ENCODE peak calls at places on chromosomes 5 and 9, in five cellular contexts. W is neural progenitor cell, Z is GM12878, X is A549, A is IMR-90. U is an unnamed sample.

GRCh38 chr5:62608529-62609511 is 30.2 kb downstream of the LRRC70 start:
- DNase-seq in W (no peak), Z (no peak), X (no peak), A (no peak), U (no peak)

GRCh38 chr9:73893230-73893629 is 603.9 kb upstream of the RORB start:
- DNase-seq in W (no peak), Z (no peak), X (no peak), A (no peak), U (no peak)

GRCh38 chr5:72667708-72668107 is 148.8 kb upstream of the TNPO1 start:
- DNase-seq in W (no peak), Z (no peak), X (no peak), A (no peak), U (no peak)

GRCh38 chr9:17437813-17438212 is 141.1 kb upstream of the SH3GL2 start:
- DNase-seq in W (no peak), Z (no peak), X (no peak), A (no peak), U (no peak)

GRCh38 chr9:125438506-125439433 is 177.1 kb downstream of the GAPVD1 start:
- DNase-seq in W (no peak), Z (no peak), X (no peak), A (no peak), U (no peak)

GRCh38 chr9:96618209-96619108 is 1.2 kb downstream of the CDC14B start:
- DNase-seq in W (peak), Z (no peak), X (peak), A (peak), U (peak)

GRCh38 chr9:19306568-19306967 is 73.5 kb downstream of the RPS6 start:
- DNase-seq in W (no peak), Z (no peak), X (no peak), A (no peak), U (no peak)

GRCh38 chr5:131305906-131306305 is 42.1 kb downstream of the CDC42SE2 start:
- DNase-seq in W (no peak), Z (no peak), X (no peak), A (peak), U (no peak)

GRCh38 chr9:127311239-127311741 is 46.7 kb downstream of the GARNL3 start:
- DNase-seq in W (peak), Z (no peak), X (peak), A (peak), U (peak)

GRCh38 chr5:38622723-38623129 is 66.3 kb upstream of the LIFR start:
- DNase-seq in W (no peak), Z (no peak), X (no peak), A (no peak), U (no peak)

GRCh38 chr9:33081128-33081851 is 4.8 kb upstream of the SMU1 start:
- DNase-seq in W (peak), Z (peak), X (peak), A (peak), U (peak)

GRCh38 chr5:19988447-19988846 is 447 bp upstream of the CDH18 start:
- DNase-seq in W (no peak), Z (no peak), X (no peak), A (no peak), U (no peak)

GRCh38 chr9:68705636-68706578 is 867 bp downstream of the PIP5K1B start:
- DNase-seq in W (peak), Z (no peak), X (no peak), A (no peak), U (peak)

GRCh38 chr9:104836235-104836634 is 72.3 kb downstream of the NIPSNAP3B start:
- DNase-seq in W (no peak), Z (no peak), X (no peak), A (peak), U (peak)

GRCh38 chr9:121285835-121286687 is 18.1 kb downstream of the GSN start:
- DNase-seq in W (peak), Z (no peak), X (peak), A (peak), U (peak)

GRCh38 chr5:168270446-168270845 is 21.0 kb upstream of the WWC1 start:
- DNase-seq in W (no peak), Z (no peak), X (peak), A (peak), U (no peak)

GRCh38 chr5:91293131-91293530 is 90.0 kb downstream of the ARRDC3 start:
- DNase-seq in W (peak), Z (peak), X (no peak), A (peak), U (peak)

GRCh38 chr9:131096490-131097258 is at the start of gene AIF1L:
- DNase-seq in W (peak), Z (no peak), X (no peak), A (no peak), U (peak)

GRCh38 chr5:84568171-84568570 is 183.5 kb upstream of the EDIL3 start:
- DNase-seq in W (no peak), Z (no peak), X (no peak), A (no peak), U (peak)

GRCh38 chr5:16234598-16234997 is 55.0 kb upstream of the MARCHF11 start:
- DNase-seq in W (no peak), Z (no peak), X (peak), A (no peak), U (no peak)

GRCh38 chr9:114494776-114495569 is 10.3 kb downstream of the WHRN start:
- DNase-seq in W (no peak), Z (no peak), X (no peak), A (no peak), U (no peak)

GRCh38 chr5:100270323-100270771 is 264.8 kb upstream of the FAM174A start:
- DNase-seq in W (no peak), Z (no peak), X (no peak), A (no peak), U (no peak)

GRCh38 chr5:123659495-123659894 is 147.5 kb downstream of the CSNK1G3 start:
- DNase-seq in W (no peak), Z (no peak), X (no peak), A (peak), U (no peak)

GRCh38 chr9:129385615-129385934 is 207.5 kb upstream of the IER5L start:
- DNase-seq in W (no peak), Z (no peak), X (no peak), A (no peak), U (no peak)
- H3K4me2 ChIP-seq in W (no peak), Z (peak), X (no peak), A (no peak), U (no peak)

DNA sequence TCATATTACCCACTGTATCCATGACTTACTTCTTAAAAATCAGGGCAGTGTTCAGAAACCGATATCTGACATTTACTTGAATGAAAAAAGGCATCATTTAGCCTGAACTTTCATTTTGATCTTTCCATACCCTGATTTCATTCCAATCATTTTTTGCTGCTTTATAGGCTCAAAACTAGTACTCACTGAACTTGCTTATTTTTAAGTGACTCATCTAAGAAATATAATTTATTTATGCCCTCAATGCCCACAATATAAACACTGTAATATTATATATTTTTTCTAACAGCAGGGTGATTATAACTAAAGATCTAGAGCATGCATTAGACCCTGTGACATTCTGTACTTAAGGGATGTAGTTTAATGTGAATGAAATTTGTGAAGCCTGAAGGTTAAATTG is 446.0 kb upstream of the CDH10 start:
- DNase-seq in W (no peak), Z (no peak), X (no peak), A (no peak), U (no peak)
- H3K4me3 ChIP-seq in W (no peak), Z (no peak), X (no peak), A (no peak), U (no peak)

GRCh38 chr5:54874337-54875021 is 110.9 kb downstream of the ESM1 start:
- DNase-seq in W (no peak), Z (no peak), X (no peak), A (peak), U (no peak)
- H3K4me2 ChIP-seq in W (no peak), Z (no peak), X (no peak), A (peak), U (no peak)

GRCh38 chr9:133842721-133843227 is 104.6 kb upstream of the SARDH start:
- DNase-seq in W (no peak), Z (no peak), X (no peak), A (no peak), U (no peak)

GRCh38 chr9:133842174-133842573 is 104.0 kb upstream of the SARDH start:
- DNase-seq in W (peak), Z (no peak), X (no peak), A (no peak), U (peak)

GRCh38 chr9:133839822-133840329 is 101.7 kb upstream of the SARDH start:
- DNase-seq in W (peak), Z (no peak), X (no peak), A (peak), U (peak)

GRCh38 chr9:133843250-133843649 is 105.1 kb upstream of the SARDH start:
- DNase-seq in W (no peak), Z (no peak), X (no peak), A (no peak), U (no peak)

GRCh38 chr9:133841167-133841812 is 103.1 kb upstream of the SARDH start:
- DNase-seq in W (no peak), Z (no peak), X (no peak), A (no peak), U (no peak)
- H3K4me3 ChIP-seq in W (no peak), Z (no peak), X (no peak), A (no peak), U (no peak)